ENCODE peak calls at places on chromosomes 1 and 21, in four cellular contexts. O is K562, N is HepG2, X is GM12878. J is an unnamed sample.

GRCh38 chr1:5709976-5710375 is 282.2 kb downstream of the NPHP4 start:
- DNase-seq in O (no peak), N (no peak), X (no peak), J (no peak)

GRCh38 chr1:115883240-115883639 is 42.3 kb upstream of the NHLH2 start:
- DNase-seq in O (no peak), N (no peak), X (no peak), J (no peak)

GRCh38 chr1:65253800-65254319 is 55.5 kb upstream of the DNAJC6 start:
- DNase-seq in O (no peak), N (no peak), X (no peak), J (no peak)

GRCh38 chr21:35593000-35593502 is 467.3 kb downstream of the SETD4 start:
- DNase-seq in O (no peak), N (no peak), X (no peak), J (no peak)

GRCh38 chr1:3940081-3940755 is 40.1 kb upstream of the C1orf174 start:
- DNase-seq in O (no peak), N (no peak), X (no peak), J (no peak)

GRCh38 chr1:31764307-31765040 is at the start of gene ADGRB2:
- DNase-seq in O (no peak), N (no peak), X (no peak), J (peak; percentile 70)

GRCh38 chr1:214292317-214292716 is 11.4 kb downstream of the SMYD2 start:
- DNase-seq in O (no peak), N (no peak), X (no peak), J (no peak)

GRCh38 chr1:219847215-219847855 is 81.0 kb downstream of the SLC30A10 start:
- DNase-seq in O (peak; percentile 32), N (peak; percentile 43), X (no peak), J (no peak)

GRCh38 chr1:7783178-7783711 is 846 bp upstream of the PER3 start:
- DNase-seq in O (peak; percentile 88), N (peak; percentile 49), X (no peak), J (peak; percentile 76)

GRCh38 chr21:42583992-42584641 is 69.3 kb upstream of the PDE9A start:
- DNase-seq in O (no peak), N (no peak), X (no peak), J (no peak)

GRCh38 chr1:21942464-21942863 is 5.4 kb upstream of the HSPG2 start:
- DNase-seq in O (no peak), N (no peak), X (no peak), J (no peak)

GRCh38 chr1:174265273-174265672 is 106.0 kb downstream of the RABGAP1L start:
- DNase-seq in O (no peak), N (no peak), X (no peak), J (no peak)

GRCh38 chr1:203511513-203511912 is 17.6 kb downstream of the OPTC start:
- DNase-seq in O (no peak), N (no peak), X (no peak), J (no peak)

GRCh38 chr21:39071623-39072214 is 111.5 kb downstream of the PSMG1 start:
- DNase-seq in O (no peak), N (peak; percentile 90), X (no peak), J (no peak)

GRCh38 chr1:204420039-204421004 is 8.7 kb upstream of the PPP1R15B start:
- DNase-seq in O (peak; percentile 58), N (no peak), X (no peak), J (no peak)

GRCh38 chr1:101148987-101149386 is 87.8 kb upstream of the S1PR1 start:
- DNase-seq in O (no peak), N (no peak), X (no peak), J (no peak)

GRCh38 chr1:41539999-41540398 is 55.5 kb upstream of the EDN2 start:
- DNase-seq in O (no peak), N (no peak), X (no peak), J (no peak)

GRCh38 chr1:212488436-212489283 is 55.9 kb downstream of the NENF start:
- DNase-seq in O (peak; percentile 39), N (peak; percentile 12), X (no peak), J (no peak)

GRCh38 chr1:25199876-25200620 is 32.3 kb downstream of the SYF2 start:
- DNase-seq in O (no peak), N (no peak), X (no peak), J (no peak)

GRCh38 chr1:172630060-172630818 is 28.7 kb upstream of the FASLG start:
- DNase-seq in O (no peak), N (no peak), X (no peak), J (no peak)

GRCh38 chr1:41380979-41381690 is 19.9 kb downstream of the FOXO6 start:
- DNase-seq in O (peak; percentile 28), N (no peak), X (no peak), J (no peak)

GRCh38 chr1:58997060-58997411 is 213.2 kb upstream of the JUN start:
- DNase-seq in O (no peak), N (no peak), X (no peak), J (no peak)

GRCh38 chr1:245690946-245691456 is 536.2 kb downstream of the KIF26B start:
- DNase-seq in O (no peak), N (no peak), X (no peak), J (no peak)

GRCh38 chr21:15468368-15468767 is 261.4 kb upstream of the USP25 start:
- DNase-seq in O (no peak), N (no peak), X (no peak), J (no peak)

GRCh38 chr1:206979379-206980043 is 9.3 kb upstream of the FCAMR start:
- DNase-seq in O (peak; percentile 68), N (peak; percentile 40), X (no peak), J (no peak)

GRCh38 chr1:232793944-232794343 is 11.3 kb upstream of the MAP10 start:
- DNase-seq in O (no peak), N (no peak), X (no peak), J (no peak)

GRCh38 chr21:35198004-35198403 is 148.9 kb upstream of the RUNX1 start:
- DNase-seq in O (no peak), N (no peak), X (no peak), J (no peak)

GRCh38 chr1:172360511-172360910 is 60.0 kb upstream of the C1orf105 start:
- DNase-seq in O (no peak), N (peak; percentile 93), X (no peak), J (peak; percentile 32)

GRCh38 chr21:41824466-41825207 is 54.5 kb downstream of the PRDM15 start:
- DNase-seq in O (no peak), N (no peak), X (no peak), J (no peak)

GRCh38 chr1:34322969-34323368 is 146.3 kb downstream of the C1orf94 start:
- DNase-seq in O (no peak), N (no peak), X (no peak), J (no peak)

GRCh38 chr1:53148123-53148522 is 5.7 kb upstream of the SLC1A7 start:
- DNase-seq in O (no peak), N (no peak), X (no peak), J (no peak)

GRCh38 chr1:165288301-165289120 is 68.0 kb downstream of the LMX1A start:
- DNase-seq in O (no peak), N (no peak), X (no peak), J (no peak)
- TF ChIP-seq TCF7 in O (no peak), N (no peak), X (no peak), J (no peak)

GRCh38 chr1:78797108-78797781 is 147.6 kb downstream of the IFI44 start:
- DNase-seq in O (no peak), N (no peak), X (no peak), J (no peak)
- TF ChIP-seq NR2C2 in O (no peak), N (no peak), X (no peak), J (no peak)

DNA sequence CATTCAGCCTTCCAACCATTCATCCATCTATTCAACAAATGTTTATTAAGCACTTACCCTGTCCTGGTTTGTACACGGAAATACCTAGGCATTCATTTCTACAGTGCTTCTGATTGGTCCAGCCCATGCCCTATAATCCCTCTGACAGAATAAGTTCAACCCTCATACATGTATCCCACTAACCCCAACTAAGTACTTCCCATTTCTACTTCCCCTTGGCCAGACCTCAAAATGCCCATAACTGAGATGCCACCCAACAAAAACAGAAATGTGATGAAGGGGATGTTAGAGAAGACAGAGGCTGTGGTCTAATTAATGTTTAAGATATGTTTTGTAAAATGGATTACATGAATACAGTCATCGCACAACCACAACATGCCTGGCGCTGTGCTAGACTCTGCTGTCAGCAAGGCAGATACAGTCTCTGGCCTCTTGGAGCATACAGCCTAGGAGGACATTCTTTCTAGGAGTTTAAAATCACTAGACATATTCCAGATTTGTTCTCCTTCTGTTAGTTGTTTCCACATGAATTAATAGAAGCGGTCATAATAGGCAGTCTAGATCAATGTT is 6.4 kb downstream of the CD48 start:
- DNase-seq in O (no peak), N (no peak), X (no peak), J (no peak)
- TF ChIP-seq TCF7 in O (no peak), N (no peak), X (no peak), J (no peak)

GRCh38 chr1:230627767-230628166 is 14.5 kb upstream of the COG2 start:
- DNase-seq in O (no peak), N (no peak), X (no peak), J (no peak)
- TF ChIP-seq NR2C2 in O (no peak), N (no peak), X (no peak), J (no peak)

GRCh38 chr1:181482001-181482430 is 1.3 kb upstream of the CACNA1E start:
- DNase-seq in O (no peak), N (no peak), X (no peak), J (peak; percentile 19)

GRCh38 chr1:181483084-181483559 is at the start of gene CACNA1E:
- DNase-seq in O (no peak), N (no peak), X (no peak), J (no peak)

GRCh38 chr1:181485276-181486097 is 2.2 kb downstream of the CACNA1E start:
- DNase-seq in O (no peak), N (no peak), X (peak; percentile 53), J (peak; percentile 74)

GRCh38 chr1:181483561-181484291 is 409 bp downstream of the CACNA1E start:
- DNase-seq in O (no peak), N (no peak), X (no peak), J (peak; percentile 24)

GRCh38 chr1:181482521-181483083 is 715 bp upstream of the CACNA1E start:
- DNase-seq in O (peak; percentile 36), N (no peak), X (no peak), J (peak; percentile 76)
- TF ChIP-seq TCF7 in O (no peak), N (no peak), X (no peak), J (no peak)

DNA sequence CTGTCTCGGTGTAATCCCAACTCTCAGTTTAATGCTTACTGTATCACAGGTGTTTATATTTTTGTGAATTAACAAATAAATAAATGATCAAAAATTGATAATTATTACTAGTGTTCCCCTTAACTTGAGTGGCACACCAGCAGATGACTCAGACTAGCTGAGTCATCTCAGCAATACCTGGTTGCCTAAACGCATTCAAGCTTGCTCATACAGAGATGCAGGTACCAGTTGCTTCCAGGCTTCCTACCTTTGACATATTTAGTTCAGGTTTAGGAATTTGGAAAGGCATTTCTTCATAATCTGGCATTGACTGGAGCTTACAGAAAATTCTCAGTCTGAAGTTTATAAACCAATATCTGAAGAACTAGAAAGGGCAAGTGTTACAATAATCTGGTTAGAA is 78.9 kb upstream of the LMO4 start:
- DNase-seq in O (no peak), N (no peak), X (no peak), J (no peak)
- TF ChIP-seq NR2C2 in O (no peak), N (no peak), X (no peak), J (no peak)

DNA sequence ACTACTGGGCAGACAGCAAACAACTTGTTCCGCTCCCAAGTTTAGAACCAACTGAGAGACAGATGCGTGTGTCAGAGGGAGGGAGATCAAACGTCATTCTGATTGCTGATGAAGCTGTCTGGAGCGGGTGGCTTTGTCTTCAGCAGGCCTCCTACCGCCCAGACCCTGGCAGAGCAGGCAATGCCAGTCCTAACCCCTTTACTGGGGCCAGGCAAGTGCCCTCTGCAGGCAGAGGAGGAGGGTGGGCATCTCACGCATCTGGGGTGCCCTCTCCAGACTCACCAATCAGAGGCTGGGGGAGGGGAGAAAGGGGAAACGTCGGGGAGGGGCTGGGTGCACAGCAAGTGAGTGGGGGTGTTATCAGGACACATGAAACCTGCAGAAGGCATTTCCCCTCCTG is 126.6 kb downstream of the ACTL8 start:
- DNase-seq in O (no peak), N (no peak), X (no peak), J (no peak)
- TF ChIP-seq TCF7 in O (no peak), N (no peak), X (no peak), J (no peak)

J was measured in WTC11.